ENCODE peak calls at places on chromosomes 7 and 10, in seven cellular contexts. P is midbrain, G is GF-D8, A is hypothalamus, S is cardiac muscle cell, I is HFF-Myc, N is memory B cell. Y is an unnamed sample.

GRCh38 chr10:86141896-86142295 is 224.7 kb downstream of the GRID1 start:
- DNase-seq in S (no peak), P (no peak), A (no peak), I (no peak), G (no peak), N (no peak), Y (no peak)

GRCh38 chr7:45642044-45642443 is 67.9 kb downstream of the ADCY1 start:
- DNase-seq in I (no peak), A (no peak), N (no peak), P (no peak), S (no peak), G (no peak), Y (no peak)

GRCh38 chr7:131111081-131111576 is 216.5 kb upstream of the MKLN1 start:
- DNase-seq in N (no peak), S (no peak), I (no peak), P (no peak), A (no peak), G (peak), Y (peak)

GRCh38 chr10:68506406-68506805 is 20.9 kb downstream of the SLC25A16 start:
- DNase-seq in I (no peak), N (no peak), A (no peak), S (no peak), G (no peak), P (no peak), Y (no peak)

GRCh38 chr10:20466731-20467130 is 430.4 kb downstream of the NEBL start:
- DNase-seq in S (no peak), I (no peak), P (no peak), A (no peak), N (no peak), G (no peak), Y (no peak)

GRCh38 chr7:77382532-77382931 is 33.6 kb downstream of the GSAP start:
- DNase-seq in P (no peak), I (no peak), S (no peak), A (no peak), G (no peak), N (no peak), Y (no peak)

GRCh38 chr10:117461766-117462423 is 80.7 kb upstream of the EMX2 start:
- DNase-seq in S (no peak), P (no peak), N (no peak), G (no peak), A (no peak), I (peak), Y (no peak)

GRCh38 chr7:13467111-13467547 is 522.3 kb downstream of the ETV1 start:
- DNase-seq in A (no peak), G (no peak), P (no peak), N (no peak), I (no peak), S (no peak), Y (peak)

GRCh38 chr10:23338155-23338828 is 6.3 kb downstream of the C10orf67 start:
- DNase-seq in I (no peak), N (no peak), A (no peak), S (no peak), G (no peak), P (no peak), Y (no peak)

GRCh38 chr7:129225206-129225930 is 538 bp downstream of the AHCYL2 start:
- DNase-seq in G (no peak), I (no peak), A (peak), S (peak), N (no peak), P (peak), Y (peak)

GRCh38 chr7:81833401-81833800 is 63.6 kb upstream of the HGF start:
- DNase-seq in A (no peak), P (no peak), I (no peak), N (no peak), S (no peak), G (peak), Y (no peak)

GRCh38 chr10:129764901-129765663 is 199.0 kb downstream of the EBF3 start:
- DNase-seq in G (no peak), I (no peak), S (no peak), A (no peak), P (no peak), N (no peak), Y (no peak)

GRCh38 chr10:126001579-126001978 is 105.2 kb downstream of the FANK1 start:
- DNase-seq in A (no peak), N (no peak), P (no peak), G (no peak), S (no peak), I (no peak), Y (no peak)

GRCh38 chr7:50069613-50070012 is 23.4 kb downstream of the ZPBP start:
- DNase-seq in S (no peak), A (no peak), G (no peak), N (peak), I (no peak), P (no peak), Y (no peak)

GRCh38 chr10:125936331-125936730 is 40.0 kb downstream of the FANK1 start:
- DNase-seq in N (no peak), P (no peak), S (no peak), I (no peak), G (no peak), A (no peak), Y (no peak)

GRCh38 chr7:7803597-7804229 is 85.3 kb upstream of the RPA3 start:
- DNase-seq in P (no peak), I (no peak), N (no peak), S (no peak), A (no peak), G (no peak), Y (no peak)

GRCh38 chr10:23696476-23696875 is 257.6 kb downstream of the OTUD1 start:
- DNase-seq in S (no peak), A (no peak), I (no peak), N (no peak), P (no peak), G (no peak), Y (no peak)

GRCh38 chr10:34816067-34817002 is 1.2 kb upstream of the PARD3 start:
- DNase-seq in A (no peak), P (no peak), S (peak), I (no peak), N (no peak), G (no peak), Y (peak)

GRCh38 chr7:105198223-105198622 is 184.2 kb downstream of the KMT2E start:
- DNase-seq in I (peak), A (no peak), P (no peak), S (peak), N (no peak), G (no peak), Y (no peak)

GRCh38 chr7:142807855-142808460 is 37.2 kb downstream of the PRSS2 start:
- DNase-seq in G (no peak), P (no peak), A (no peak), I (no peak), S (no peak), N (no peak), Y (no peak)

GRCh38 chr10:125407000-125407502 is 246.7 kb upstream of the CTBP2 start:
- DNase-seq in A (no peak), N (no peak), G (no peak), S (no peak), P (no peak), I (peak), Y (no peak)

GRCh38 chr10:83539528-83540308 is 599.6 kb upstream of the GHITM start:
- DNase-seq in S (no peak), I (no peak), G (no peak), P (no peak), N (no peak), A (no peak), Y (peak)

GRCh38 chr10:112653851-112654250 is 206.8 kb downstream of the VTI1A start:
- DNase-seq in N (no peak), G (no peak), S (no peak), P (no peak), A (no peak), I (no peak), Y (no peak)

GRCh38 chr10:42999385-43000020 is 77.4 kb upstream of the RET start:
- DNase-seq in S (no peak), P (no peak), G (no peak), A (no peak), I (no peak), N (no peak), Y (no peak)

GRCh38 chr10:95327367-95327766 is 36.6 kb upstream of the PDLIM1 start:
- DNase-seq in I (peak), G (no peak), A (no peak), P (no peak), N (no peak), S (peak), Y (no peak)

GRCh38 chr7:7595451-7595850 is 28.8 kb downstream of the MIOS start:
- DNase-seq in N (peak), G (peak), P (peak), A (no peak), I (no peak), S (peak), Y (no peak)

GRCh38 chr7:76505168-76506080 is 4.9 kb upstream of the UPK3B start:
- DNase-seq in N (no peak), G (no peak), I (no peak), S (no peak), A (no peak), P (no peak), Y (no peak)

GRCh38 chr7:6575246-6576023 is 1.8 kb upstream of the ZDHHC4 start:
- DNase-seq in S (no peak), P (no peak), G (no peak), N (no peak), A (no peak), I (no peak), Y (no peak)

GRCh38 chr7:120805636-120806388 is 52.1 kb downstream of the TSPAN12 start:
- DNase-seq in N (peak), I (peak), G (no peak), P (peak), S (peak), A (no peak), Y (peak)

GRCh38 chr7:26369519-26370385 is 78.1 kb downstream of the SNX10 start:
- DNase-seq in S (peak), G (peak), I (peak), P (peak), A (no peak), N (peak), Y (peak)

GRCh38 chr10:94006591-94007550 is 13.1 kb downstream of the PLCE1 start:
- DNase-seq in N (no peak), G (no peak), S (peak), I (no peak), A (no peak), P (no peak), Y (no peak)

GRCh38 chr10:93390691-93391090 is 91.4 kb downstream of the MYOF start:
- DNase-seq in A (no peak), P (no peak), N (no peak), G (no peak), I (no peak), S (no peak), Y (no peak)

GRCh38 chr7:117706191-117706590 is 167.1 kb downstream of the CTTNBP2 start:
- DNase-seq in A (no peak), G (no peak), P (no peak), S (no peak), I (no peak), N (no peak), Y (no peak)

Y was measured in retina.